ENCODE peak calls at places on chromosomes 11 and 22, in nine cellular contexts. I is nephron progenitor cell, S is heart left ventricle, Y is body of pancreas, M is MM.1S, F is HL-60, D is GM23338, A is HCT116, G is kidney epithelial cell. H is an unnamed sample.

GRCh38 chr11:34213366-34213765 is 107.9 kb downstream of the NAT10 start:
- DNase-seq in D (no peak), I (no peak), Y (no peak), G (no peak), F (no peak), S (no peak), A (no peak), M (no peak), H (peak; percentile 36)

GRCh38 chr11:61908730-61909622 is 8.4 kb downstream of the RAB3IL1 start:
- DNase-seq in M (peak; percentile 14), A (no peak), Y (no peak), F (no peak), D (peak; percentile 73), I (peak; percentile 52), G (no peak), S (peak; percentile 72), H (no peak)

GRCh38 chr11:31643831-31644230 is 134.3 kb downstream of the ELP4 start:
- DNase-seq in F (no peak), G (no peak), D (no peak), Y (no peak), M (no peak), I (no peak), S (no peak), A (no peak), H (peak; percentile 28)

GRCh38 chr11:69662021-69662698 is 13.0 kb downstream of the LTO1 start:
- DNase-seq in G (no peak), M (no peak), S (no peak), D (peak; percentile 78), Y (peak; percentile 18), F (no peak), A (no peak), I (no peak), H (no peak)

GRCh38 chr11:48081151-48082010 is 101.0 kb downstream of the PTPRJ start:
- DNase-seq in S (peak; percentile 89), A (no peak), Y (peak; percentile 40), F (peak; percentile 43), G (peak; percentile 77), D (no peak), M (no peak), I (no peak), H (peak; percentile 32)

GRCh38 chr22:35596821-35597220 is 20.3 kb downstream of the MB start:
- DNase-seq in F (no peak), M (no peak), A (no peak), Y (peak; percentile 89), S (peak; percentile 84), I (no peak), G (no peak), D (no peak), H (no peak)

GRCh38 chr11:13287026-13287425 is 9.4 kb downstream of the BMAL1 start:
- DNase-seq in I (no peak), D (no peak), M (no peak), Y (no peak), S (no peak), F (peak; percentile 20), A (no peak), G (no peak), H (no peak)

GRCh38 chr11:121032546-121032945 is 8.6 kb downstream of the TBCEL start:
- DNase-seq in S (no peak), G (no peak), I (no peak), D (no peak), Y (no peak), M (no peak), A (no peak), F (no peak), H (no peak)

GRCh38 chr11:91763331-91763730 is 461.3 kb upstream of the FAT3 start:
- DNase-seq in M (no peak), D (no peak), A (no peak), F (no peak), S (no peak), Y (no peak), I (no peak), G (no peak), H (no peak)

DNA sequence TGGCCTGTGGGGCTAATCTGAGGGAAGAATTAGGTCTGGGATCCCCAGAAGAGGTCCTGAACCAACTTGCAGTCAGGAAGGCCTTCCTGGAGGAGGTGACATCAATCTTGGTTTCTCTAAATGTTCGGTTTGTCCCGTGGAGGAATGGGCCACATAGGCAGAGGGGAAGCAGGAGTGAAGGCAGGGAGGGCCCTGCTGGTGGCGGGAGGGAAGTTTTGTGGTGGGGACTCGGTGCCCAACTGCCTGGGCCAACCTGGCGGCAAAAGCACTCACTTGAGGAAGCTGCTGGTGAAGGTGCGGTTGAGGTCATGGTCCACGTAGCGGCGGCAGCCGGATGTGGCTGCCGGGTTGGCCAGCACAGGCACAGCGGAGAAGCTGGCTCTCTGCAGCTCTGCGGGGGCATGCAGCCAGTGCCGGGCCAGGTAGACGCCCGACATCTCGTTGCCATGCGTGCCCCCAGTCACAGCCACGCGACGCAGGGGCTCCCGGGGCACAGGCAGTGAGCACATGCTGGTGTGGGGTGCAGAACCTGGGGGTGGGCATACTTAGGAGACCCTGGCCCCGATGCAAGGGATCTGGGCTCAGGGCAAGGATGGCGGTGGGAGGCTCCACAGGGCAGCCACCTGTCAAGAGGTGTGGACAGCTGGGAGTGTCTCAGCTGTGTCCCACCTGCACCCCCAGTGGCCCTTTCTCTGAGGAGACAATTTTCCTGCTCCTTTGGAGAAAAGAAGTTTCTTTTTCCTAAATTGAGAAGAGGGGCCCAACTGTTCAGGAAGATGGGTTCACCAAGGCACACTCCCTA is 3.8 kb downstream of the ACY3 start:
- DNase-seq in G (no peak), M (peak; percentile 84), Y (peak; percentile 77), A (no peak), I (no peak), F (peak; percentile 91), S (no peak), D (no peak), H (no peak)
- TF ChIP-seq CTCF in G (no peak), M (no peak), Y (no peak), A (no peak), I (no peak), F (no peak), S (no peak), D (no peak), H (no peak)

DNA sequence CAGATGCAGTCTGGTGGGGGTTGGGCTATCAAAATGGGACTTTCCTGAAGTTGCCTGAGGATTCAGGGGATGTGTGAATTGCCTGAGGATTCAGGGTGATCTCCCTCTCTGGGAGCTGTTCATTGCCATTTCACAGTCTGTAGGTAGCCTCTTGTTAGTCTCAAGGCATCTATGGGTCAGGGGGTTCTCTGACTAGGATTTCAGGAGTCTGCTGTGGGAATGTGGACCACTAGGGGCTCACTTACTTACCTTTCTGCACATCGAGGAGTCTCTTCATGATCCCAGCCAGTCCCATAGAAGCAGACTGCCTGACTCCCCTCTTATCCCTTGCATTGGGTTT is 54.0 kb downstream of the KCNQ1OT1 start:
- DNase-seq in I (no peak), F (no peak), M (no peak), G (no peak), Y (no peak), A (no peak), S (no peak), D (no peak), H (no peak)
- TF ChIP-seq CTCF in I (no peak), F (no peak), M (no peak), G (no peak), Y (no peak), A (no peak), S (no peak), D (no peak), H (no peak)

GRCh38 chr22:46250035-46250782 is at the start of gene CDPF1:
- DNase-seq in S (peak; percentile 96), G (peak; percentile 39), M (peak; percentile 92), I (peak; percentile 90), A (peak; percentile 59), D (peak; percentile 85), F (peak; percentile 91), Y (peak; percentile 93), H (peak; percentile 80)
- TF ChIP-seq CTCF in S (peak; percentile 12), G (no peak), M (no peak), I (no peak), A (no peak), D (no peak), F (no peak), Y (no peak), H (no peak)

GRCh38 chr11:27705873-27706820 is 5.9 kb upstream of the BDNF start:
- DNase-seq in M (peak; percentile 41), I (peak; percentile 46), S (no peak), D (peak; percentile 79), A (no peak), Y (peak; percentile 45), G (no peak), F (no peak), H (no peak)
- TF ChIP-seq CTCF in M (peak; percentile 78), I (peak; percentile 68), S (peak; percentile 61), D (peak; percentile 95), A (peak; percentile 41), Y (peak; percentile 49), G (peak; percentile 86), F (peak; percentile 56), H (peak; percentile 83)

GRCh38 chr22:19766506-19767426 is 6.2 kb downstream of the TBX1 start:
- DNase-seq in S (no peak), Y (peak; percentile 67), G (no peak), M (peak; percentile 30), A (peak; percentile 50), D (peak; percentile 86), I (peak; percentile 44), F (peak; percentile 90), H (no peak)
- TF ChIP-seq CTCF in S (peak; percentile 23), Y (no peak), G (peak; percentile 30), M (peak; percentile 24), A (peak; percentile 53), D (peak; percentile 63), I (no peak), F (peak; percentile 44), H (peak; percentile 45)

DNA sequence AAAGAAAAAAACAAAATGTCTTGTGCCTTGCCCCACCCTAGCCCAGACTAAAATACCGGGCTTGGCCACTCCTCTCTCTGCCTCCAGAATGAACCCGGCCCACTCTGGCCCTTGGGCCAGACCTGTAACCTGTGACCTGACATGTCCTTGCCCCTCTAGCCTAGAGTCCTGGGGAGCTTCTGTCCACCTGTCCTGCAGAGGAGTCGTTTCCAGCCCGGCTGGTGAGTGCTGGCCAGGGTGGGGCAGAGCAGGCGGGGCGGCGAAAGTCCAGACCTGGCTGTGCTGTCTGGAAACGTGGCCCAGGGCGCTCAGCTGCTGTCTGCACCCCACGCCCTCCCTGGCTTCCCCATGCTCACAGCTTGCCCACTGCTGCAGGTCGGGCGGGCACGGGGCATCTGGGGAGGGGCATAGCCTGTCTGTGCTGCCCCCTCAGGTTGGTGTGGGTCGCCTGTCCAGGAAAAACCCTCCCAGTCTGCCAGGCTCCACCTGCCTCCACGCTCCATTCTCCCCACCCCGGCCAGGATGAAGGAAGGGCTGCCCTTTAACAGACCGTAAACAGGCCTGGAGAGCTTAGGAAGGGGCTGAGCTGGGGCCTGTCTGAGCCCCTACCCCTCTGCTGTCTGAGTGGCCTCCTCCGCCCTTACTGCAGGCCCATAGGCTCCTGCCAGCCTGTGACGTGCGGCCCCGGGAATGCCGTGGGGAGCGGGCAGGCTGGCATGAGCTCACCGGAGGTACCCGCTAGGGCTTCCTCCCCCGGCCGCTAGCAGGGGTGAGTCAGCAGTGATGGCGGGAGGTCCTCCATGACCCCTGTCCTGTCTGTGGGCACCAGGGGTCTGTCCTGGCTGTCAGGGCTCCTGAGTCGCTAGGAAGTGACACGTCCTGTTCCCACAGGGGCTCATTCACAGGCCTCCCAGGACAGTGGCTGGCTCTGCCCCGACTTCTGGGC is 1.9 kb downstream of the CD151 start:
- DNase-seq in A (peak; percentile 72), I (no peak), Y (peak; percentile 95), D (no peak), G (peak; percentile 92), M (no peak), F (no peak), S (peak; percentile 93), H (peak; percentile 77)
- TF ChIP-seq CTCF in A (no peak), I (no peak), Y (no peak), D (no peak), G (no peak), M (no peak), F (no peak), S (no peak), H (peak; percentile 19)